ENCODE peak calls at places on chromosomes 4 and X, in nine cellular contexts. X is substantia nigra; D is body of pancreas; Z is fibroblast of lung; O is psoas muscle; I is CD8-positive, alpha-beta memory T cell; U is uterus; E is IMR-90; W is naive thymus-derived CD4-positive, alpha-beta T cell. P is an unnamed sample.

GRCh38 chr4:77022581-77023133 is 53.1 kb downstream of the CCNI start:
- DNase-seq in W (no peak), E (peak), O (no peak), X (no peak), Z (peak), D (no peak), I (no peak), U (no peak), P (no peak)

GRCh38 chrX:43661521-43662240 is 5.6 kb downstream of the MAOA start:
- DNase-seq in D (no peak), E (no peak), I (no peak), O (no peak), W (no peak), X (no peak), Z (peak), U (peak), P (no peak)

GRCh38 chrX:136147320-136147901 is at the start of gene FHL1:
- DNase-seq in X (no peak), I (peak), Z (peak), E (peak), U (peak), O (peak), D (peak), W (peak), P (peak)

GRCh38 chr4:107740950-107741701 is 21.1 kb upstream of the PAPSS1 start:
- DNase-seq in O (peak), I (no peak), D (peak), W (no peak), Z (peak), U (peak), X (no peak), E (peak), P (no peak)

GRCh38 chr4:153294631-153295030 is 49.9 kb upstream of the MND1 start:
- DNase-seq in D (no peak), E (peak), U (no peak), Z (peak), X (no peak), I (no peak), W (no peak), O (no peak), P (no peak)

GRCh38 chr4:108043536-108043935 is 53.8 kb downstream of the HADH start:
- DNase-seq in U (no peak), W (no peak), I (no peak), E (no peak), O (no peak), Z (no peak), X (no peak), D (no peak), P (no peak)

GRCh38 chr4:82381235-82381634 is 7.4 kb upstream of the HNRNPD start:
- DNase-seq in Z (no peak), O (no peak), U (no peak), X (no peak), D (no peak), W (no peak), E (no peak), I (no peak), P (no peak)

GRCh38 chrX:17635231-17635630 is 102.1 kb upstream of the SCML1 start:
- DNase-seq in W (no peak), E (peak), I (no peak), X (no peak), U (no peak), D (peak), Z (peak), O (no peak), P (peak)

GRCh38 chr4:53563824-53564223 is 27.5 kb downstream of the LNX1 start:
- DNase-seq in X (no peak), Z (peak), W (no peak), E (peak), I (no peak), O (no peak), U (no peak), D (no peak), P (no peak)

GRCh38 chrX:776529-777230 is 146.1 kb downstream of the SHOX start:
- DNase-seq in I (no peak), W (no peak), X (no peak), D (no peak), E (no peak), U (no peak), O (no peak), Z (no peak), P (no peak)

GRCh38 chrX:130263016-130263415 is 5.7 kb downstream of the ZNF280C start:
- DNase-seq in O (no peak), I (no peak), U (no peak), W (no peak), Z (no peak), E (peak), X (no peak), D (no peak), P (no peak)

GRCh38 chrX:119406739-119407138 is 7.6 kb downstream of the SLC25A43 start:
- DNase-seq in Z (peak), X (no peak), I (no peak), U (no peak), W (no peak), O (no peak), D (no peak), E (peak), P (no peak)

GRCh38 chr4:182179105-182179504 is 64.1 kb upstream of the TENM3 start:
- DNase-seq in E (peak), X (no peak), Z (peak), U (no peak), W (no peak), O (no peak), D (no peak), I (no peak), P (no peak)

GRCh38 chrX:106999002-106999975 is 723 bp downstream of the MORC4 start:
- DNase-seq in E (peak), X (no peak), D (peak), W (peak), Z (peak), I (peak), U (peak), O (peak), P (peak)

GRCh38 chr4:3765271-3766206 is 646 bp upstream of the ADRA2C start:
- DNase-seq in Z (peak), U (peak), I (no peak), D (peak), X (no peak), O (peak), E (peak), W (no peak), P (peak)

GRCh38 chrX:40282348-40282747 is 184.6 kb upstream of the BCOR start:
- DNase-seq in X (no peak), W (no peak), Z (no peak), E (no peak), I (no peak), D (no peak), U (no peak), O (no peak), P (no peak)

GRCh38 chr4:104491826-104492771 is 2.6 kb downstream of the CXXC4 start:
- DNase-seq in X (peak), Z (peak), U (no peak), E (no peak), D (peak), I (no peak), W (no peak), O (no peak), P (peak)

GRCh38 chr4:31160146-31160545 is 440.0 kb downstream of the PCDH7 start:
- DNase-seq in E (no peak), Z (peak), D (no peak), W (no peak), I (no peak), X (no peak), U (no peak), O (no peak), P (no peak)

GRCh38 chrX:143853488-143853887 is 30.4 kb upstream of the UBE2NL start:
- DNase-seq in I (no peak), E (no peak), Z (peak), D (no peak), O (no peak), W (no peak), U (no peak), X (no peak), P (no peak)

GRCh38 chr4:36502350-36502749 is 220.9 kb downstream of the DTHD1 start:
- DNase-seq in D (no peak), Z (no peak), X (no peak), W (no peak), O (no peak), E (no peak), U (no peak), I (no peak), P (no peak)

GRCh38 chr4:101020956-101021355 is 326.4 kb downstream of the PPP3CA start:
- DNase-seq in U (no peak), Z (peak), O (no peak), D (no peak), X (no peak), W (no peak), E (peak), I (peak), P (no peak)
- H3K27ac ChIP-seq in U (no peak), Z (no peak), O (no peak), D (no peak), X (no peak), W (no peak), E (no peak), I (peak), P (peak)

GRCh38 chrX:7815166-7815565 is 27.8 kb upstream of the VCX start:
- DNase-seq in Z (no peak), X (no peak), O (no peak), E (no peak), D (no peak), U (no peak), W (no peak), I (no peak), P (no peak)
- H3K27ac ChIP-seq in Z (no peak), X (no peak), O (no peak), E (no peak), D (no peak), U (no peak), W (no peak), I (no peak), P (no peak)

DNA sequence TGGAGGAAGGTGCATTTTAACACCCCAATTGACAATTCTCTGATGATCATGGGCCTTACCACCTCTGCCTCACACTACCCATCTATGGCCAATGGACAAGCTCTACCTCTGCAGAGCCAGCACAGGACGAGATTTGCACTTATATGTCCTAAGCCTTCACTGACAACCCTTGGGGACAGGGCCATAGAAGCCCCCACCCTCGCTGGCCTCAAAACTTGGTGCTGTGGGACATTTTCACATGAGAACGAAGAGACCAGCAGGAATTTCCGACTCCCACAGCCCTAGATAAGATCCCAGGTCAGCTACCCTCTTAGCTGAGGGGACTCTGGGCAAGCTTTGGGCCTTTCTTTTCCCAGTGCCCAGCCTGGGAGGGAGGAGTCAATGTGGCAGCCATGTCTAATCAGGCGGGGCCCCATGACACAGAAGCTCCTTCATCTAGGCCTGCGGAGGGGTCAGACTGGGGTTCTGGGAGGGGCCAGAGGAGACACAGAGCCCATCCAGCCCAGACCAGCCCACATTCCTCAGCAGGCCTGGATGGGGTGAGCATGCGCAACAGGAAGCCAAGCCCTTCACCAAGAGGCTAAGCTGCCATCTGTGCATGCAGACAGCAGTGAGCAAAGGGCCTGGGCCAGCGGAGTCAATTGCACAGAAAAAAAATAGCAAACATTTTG is 12.1 kb downstream of the PJA1 start:
- DNase-seq in W (no peak), Z (no peak), E (peak), O (no peak), X (peak), I (no peak), U (peak), D (peak), P (peak)
- H3K27ac ChIP-seq in W (no peak), Z (no peak), E (no peak), O (no peak), X (peak), I (no peak), U (no peak), D (no peak), P (no peak)

GRCh38 chr4:140296871-140297570 is 76.4 kb upstream of the SCOC start:
- DNase-seq in I (no peak), W (no peak), E (no peak), D (peak), X (no peak), U (peak), O (no peak), Z (peak), P (no peak)
- H3K27ac ChIP-seq in I (no peak), W (no peak), E (no peak), D (no peak), X (peak), U (peak), O (no peak), Z (no peak), P (no peak)

GRCh38 chr4:176339936-176340761 is 20.4 kb downstream of the SPCS3 start:
- DNase-seq in E (no peak), D (no peak), Z (peak), X (no peak), U (no peak), I (no peak), O (no peak), W (no peak), P (no peak)

GRCh38 chr4:176335421-176335820 is 15.7 kb downstream of the SPCS3 start:
- DNase-seq in O (no peak), I (no peak), U (no peak), D (no peak), W (no peak), E (peak), X (no peak), Z (peak), P (no peak)

GRCh38 chr4:176342384-176342783 is 22.6 kb downstream of the SPCS3 start:
- DNase-seq in E (no peak), I (no peak), Z (no peak), O (no peak), W (no peak), X (no peak), U (no peak), D (no peak), P (no peak)

GRCh38 chr4:176343286-176343685 is 23.5 kb downstream of the SPCS3 start:
- DNase-seq in X (no peak), O (no peak), W (no peak), Z (no peak), I (no peak), D (no peak), U (no peak), E (no peak), P (no peak)

DNA sequence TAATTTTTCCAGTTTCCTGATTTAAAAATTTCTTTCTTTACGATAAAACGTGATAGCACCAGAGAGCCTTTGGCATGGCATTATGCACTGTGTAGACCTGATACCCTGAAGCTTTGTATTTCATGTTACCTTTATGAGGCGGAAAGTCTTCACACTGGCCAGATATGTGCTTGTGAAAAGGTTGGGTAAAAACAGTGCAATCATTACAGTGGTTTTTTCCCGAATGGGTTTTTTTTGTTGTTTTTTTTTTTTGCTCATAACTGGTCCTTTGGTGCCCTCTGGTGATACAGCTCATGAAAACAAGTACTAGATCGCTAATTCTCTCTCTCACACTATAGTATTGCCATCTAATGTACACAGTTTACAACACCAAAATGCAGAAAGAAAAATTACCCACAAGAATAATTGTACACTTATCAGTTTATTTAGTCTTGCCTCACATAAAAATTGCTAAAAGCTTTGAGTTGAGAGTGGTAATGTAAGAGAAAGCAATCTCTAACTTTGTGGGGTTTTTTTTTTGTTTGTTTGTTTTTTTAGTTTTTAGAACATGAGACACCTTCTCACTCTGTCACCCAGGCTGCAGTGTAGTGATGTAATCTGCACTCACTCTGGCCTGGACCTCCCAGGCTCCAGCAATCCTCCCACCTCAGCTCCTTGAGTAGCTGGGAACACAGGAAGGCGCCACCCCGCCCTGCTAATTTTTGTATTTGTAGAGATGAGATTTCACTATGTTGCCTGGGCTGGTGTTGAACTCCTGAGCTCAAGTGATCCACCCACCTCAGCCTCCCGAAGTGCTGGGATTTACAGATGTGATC is 21.3 kb downstream of the SPCS3 start:
- DNase-seq in E (peak), U (no peak), D (no peak), Z (peak), X (no peak), O (no peak), W (no peak), I (peak), P (no peak)
- H3K27ac ChIP-seq in E (no peak), U (no peak), D (no peak), Z (no peak), X (no peak), O (no peak), W (no peak), I (no peak), P (no peak)

P was measured in colonic mucosa.